ENCODE peak calls at places on chromosomes 12 and 14, in four cellular contexts. H is CD4-positive, alpha-beta T cell; K is Calu3; R is ovary. N is an unnamed sample.

GRCh38 chr14:51490205-51490604 is 161.5 kb upstream of the FRMD6 start:
- DNase-seq in H (no peak), K (no peak), R (no peak), N (peak)

GRCh38 chr12:118188690-118189371 is 52.9 kb downstream of the PEBP1 start:
- DNase-seq in H (no peak), K (no peak), R (peak), N (peak)

GRCh38 chr14:64201931-64202330 is 92.2 kb downstream of the ESR2 start:
- DNase-seq in H (no peak), K (no peak), R (no peak), N (no peak)

GRCh38 chr12:32379667-32380066 is 19.7 kb upstream of the FGD4 start:
- DNase-seq in H (no peak), K (no peak), R (no peak), N (no peak)

GRCh38 chr12:10097521-10097920 is 1.3 kb downstream of the CLEC1A start:
- DNase-seq in H (no peak), K (no peak), R (no peak), N (no peak)

GRCh38 chr14:74504874-74505617 is 11.5 kb downstream of the ISCA2 start:
- DNase-seq in H (no peak), K (no peak), R (no peak), N (no peak)

GRCh38 chr14:61561144-61561543 is 134.2 kb upstream of the HIF1A start:
- DNase-seq in H (no peak), K (no peak), R (no peak), N (peak)

GRCh38 chr12:88870000-88870737 is 289.9 kb upstream of the KITLG start:
- DNase-seq in H (no peak), K (no peak), R (no peak), N (peak)

GRCh38 chr12:105455250-105455649 is 124.8 kb downstream of the C12orf75 start:
- DNase-seq in H (no peak), K (no peak), R (no peak), N (no peak)

GRCh38 chr14:80606347-80606772 is 335.2 kb downstream of the CEP128 start:
- DNase-seq in H (no peak), K (no peak), R (no peak), N (no peak)

GRCh38 chr12:107518868-107519267 is 166.7 kb upstream of the PWP1 start:
- DNase-seq in H (no peak), K (no peak), R (no peak), N (no peak)

GRCh38 chr14:30179381-30180130 is 251.9 kb upstream of the PRKD1 start:
- DNase-seq in H (no peak), K (no peak), R (no peak), N (peak)

GRCh38 chr12:114476159-114476558 is 70.2 kb upstream of the TBX5 start:
- DNase-seq in H (no peak), K (no peak), R (no peak), N (peak)

GRCh38 chr14:20671597-20672283 is 12.6 kb upstream of the RNASE4 start:
- DNase-seq in H (no peak), K (no peak), R (no peak), N (no peak)

GRCh38 chr12:132596016-132596415 is 14.4 kb downstream of the LRCOL1 start:
- DNase-seq in H (no peak), K (no peak), R (no peak), N (peak)

GRCh38 chr14:67856806-67857205 is 37.2 kb downstream of the RAD51B start:
- DNase-seq in H (no peak), K (no peak), R (no peak), N (peak)

GRCh38 chr14:102849522-102850379 is 72.5 kb downstream of the TRAF3 start:
- DNase-seq in H (no peak), K (no peak), R (no peak), N (peak)

GRCh38 chr12:116346222-116346621 is 68.7 kb upstream of the MED13L start:
- DNase-seq in H (no peak), K (no peak), R (peak), N (peak)

GRCh38 chr14:50363734-50364113 is 33.0 kb downstream of the CDKL1 start:
- DNase-seq in H (peak), K (no peak), R (no peak), N (peak)

GRCh38 chr12:130713581-130713991 is 2.5 kb downstream of the RIMBP2 start:
- DNase-seq in H (no peak), K (no peak), R (peak), N (no peak)

GRCh38 chr14:72607386-72608125 is 286.3 kb downstream of the DPF3 start:
- DNase-seq in H (no peak), K (no peak), R (no peak), N (no peak)

GRCh38 chr12:124217508-124217981 is 77.3 kb upstream of the RFLNA start:
- DNase-seq in H (no peak), K (no peak), R (no peak), N (no peak)

GRCh38 chr14:32477406-32477805 is 148.3 kb downstream of the AKAP6 start:
- DNase-seq in H (no peak), K (no peak), R (no peak), N (no peak)

GRCh38 chr14:65303185-65303901 is 109.2 kb upstream of the FUT8 start:
- DNase-seq in H (no peak), K (peak), R (no peak), N (peak)

GRCh38 chr12:42603246-42603645 is 13.7 kb upstream of the PRICKLE1 start:
- DNase-seq in H (no peak), K (no peak), R (no peak), N (no peak)

GRCh38 chr12:45962553-45963325 is 27.6 kb downstream of the SCAF11 start:
- DNase-seq in H (no peak), K (no peak), R (no peak), N (no peak)

DNA sequence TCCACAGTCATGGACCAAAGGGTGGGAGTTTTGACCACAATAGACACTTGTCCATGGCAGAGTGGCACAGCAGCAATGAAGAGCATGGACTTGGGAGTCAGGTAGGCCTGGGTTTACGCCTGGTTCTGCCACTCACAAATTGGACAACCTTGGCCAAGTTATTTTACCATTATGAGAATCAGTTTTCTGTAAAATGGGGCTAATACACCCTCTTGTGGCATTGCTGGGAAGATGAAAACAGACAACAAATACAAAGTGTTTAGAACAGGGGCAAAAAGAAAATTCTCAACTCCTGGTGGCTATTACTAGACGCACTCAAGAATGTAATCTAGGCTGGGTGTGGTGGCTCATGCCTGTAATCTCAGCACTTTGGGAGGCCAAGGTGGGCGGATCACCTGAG is 2.6 kb downstream of the C12orf43 start:
- DNase-seq in H (no peak), K (no peak), R (no peak), N (no peak)
- TF ChIP-seq CTCF in H (no peak), K (no peak), R (no peak), N (no peak)

DNA sequence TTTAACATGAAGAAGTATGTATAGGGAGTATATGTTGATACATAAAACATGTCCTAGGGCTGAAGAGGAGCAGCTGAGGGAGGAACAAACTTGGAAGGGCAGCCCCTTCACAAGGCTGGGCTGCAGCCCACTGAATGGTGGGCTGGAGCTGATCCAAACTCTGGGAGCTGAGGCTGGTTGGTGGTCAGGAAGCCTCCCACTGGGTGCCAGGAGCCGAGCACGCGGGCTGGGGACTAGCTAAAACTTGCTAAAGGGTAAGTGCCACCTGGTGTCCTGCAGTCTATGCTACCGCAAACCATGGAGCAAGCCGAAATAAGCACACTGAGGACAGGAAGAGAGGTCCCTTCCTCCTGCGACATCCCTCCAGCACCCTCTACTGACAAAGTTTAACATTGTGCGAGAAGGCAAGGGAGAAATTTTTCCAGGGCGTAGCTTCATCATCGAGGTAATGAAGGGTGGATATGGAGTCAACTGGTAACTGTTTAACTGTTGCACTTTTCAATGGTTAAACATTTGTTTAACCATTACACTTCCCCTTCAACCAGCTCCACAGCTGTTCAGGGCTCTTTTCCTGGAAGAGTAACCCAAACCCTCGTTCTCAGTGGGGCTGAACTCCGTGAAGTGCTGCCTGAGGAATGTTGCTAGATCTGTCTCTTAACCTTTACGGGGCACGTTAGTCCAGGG is 42.2 kb downstream of the EGLN3 start:
- DNase-seq in H (no peak), K (no peak), R (no peak), N (no peak)
- TF ChIP-seq CTCF in H (no peak), K (no peak), R (no peak), N (no peak)

DNA sequence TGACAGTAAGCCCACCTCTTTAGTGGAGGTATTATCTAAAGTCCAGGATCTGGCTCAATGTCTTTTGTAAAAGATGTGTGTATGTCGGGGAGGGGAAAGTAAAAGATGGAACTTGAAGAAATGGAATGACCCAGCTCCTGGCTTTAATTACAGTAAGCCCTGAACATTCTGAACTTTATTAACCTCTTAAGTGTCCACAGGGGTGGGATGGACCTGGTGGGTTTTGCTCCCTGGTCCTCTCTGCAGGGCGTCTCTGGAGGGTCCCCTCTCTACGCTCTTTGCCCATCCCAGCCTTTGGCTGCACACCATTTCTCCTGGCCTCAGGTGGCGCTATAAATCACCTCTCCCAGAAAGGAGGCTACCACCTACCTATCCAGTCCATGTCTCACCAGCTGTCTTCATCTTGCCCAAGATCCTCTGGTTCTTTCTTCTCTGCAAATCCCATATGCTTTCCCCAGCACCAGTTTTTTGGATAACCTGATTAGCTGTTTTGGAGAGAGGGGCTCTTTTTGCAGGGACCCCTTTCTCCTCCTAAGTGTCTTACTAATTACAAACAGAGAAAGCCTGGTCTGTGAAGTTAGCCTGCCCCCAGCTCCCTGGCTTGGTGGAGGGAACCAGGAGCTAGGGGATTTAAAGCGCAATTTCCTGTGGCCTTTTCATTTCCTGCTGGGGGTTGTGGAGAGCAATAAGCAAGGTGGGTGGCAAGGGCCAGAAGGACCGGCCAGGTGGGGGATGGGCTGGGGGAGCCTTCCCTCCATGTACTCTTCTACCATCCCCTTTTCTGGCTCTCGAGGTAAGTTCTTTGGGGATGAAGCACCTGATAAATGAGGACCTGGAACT is 3.9 kb upstream of the CISTR start:
- DNase-seq in H (no peak), K (no peak), R (no peak), N (no peak)
- TF ChIP-seq CTCF in H (no peak), K (no peak), R (no peak), N (no peak)

DNA sequence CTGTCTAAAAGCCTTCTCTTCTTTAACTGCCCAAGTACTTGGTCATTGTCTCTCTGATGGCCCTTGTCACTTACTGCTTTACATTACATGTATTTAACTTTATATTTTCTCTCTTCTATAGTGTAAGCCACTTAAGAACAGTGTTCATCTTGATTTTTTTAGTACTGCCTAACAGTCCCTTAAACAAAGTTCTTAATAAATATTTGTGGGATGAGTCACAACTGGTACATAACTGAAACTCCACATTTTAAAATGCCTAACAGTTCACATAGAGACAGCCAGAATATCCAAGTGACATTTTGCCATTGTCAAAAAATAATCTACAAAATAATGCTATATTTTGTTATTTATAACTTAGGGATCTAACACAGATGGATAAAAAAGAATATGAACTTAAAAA is 146.6 kb downstream of the STXBP6 start:
- DNase-seq in H (no peak), K (no peak), R (no peak), N (peak)
- TF ChIP-seq CTCF in H (no peak), K (no peak), R (no peak), N (no peak)

DNA sequence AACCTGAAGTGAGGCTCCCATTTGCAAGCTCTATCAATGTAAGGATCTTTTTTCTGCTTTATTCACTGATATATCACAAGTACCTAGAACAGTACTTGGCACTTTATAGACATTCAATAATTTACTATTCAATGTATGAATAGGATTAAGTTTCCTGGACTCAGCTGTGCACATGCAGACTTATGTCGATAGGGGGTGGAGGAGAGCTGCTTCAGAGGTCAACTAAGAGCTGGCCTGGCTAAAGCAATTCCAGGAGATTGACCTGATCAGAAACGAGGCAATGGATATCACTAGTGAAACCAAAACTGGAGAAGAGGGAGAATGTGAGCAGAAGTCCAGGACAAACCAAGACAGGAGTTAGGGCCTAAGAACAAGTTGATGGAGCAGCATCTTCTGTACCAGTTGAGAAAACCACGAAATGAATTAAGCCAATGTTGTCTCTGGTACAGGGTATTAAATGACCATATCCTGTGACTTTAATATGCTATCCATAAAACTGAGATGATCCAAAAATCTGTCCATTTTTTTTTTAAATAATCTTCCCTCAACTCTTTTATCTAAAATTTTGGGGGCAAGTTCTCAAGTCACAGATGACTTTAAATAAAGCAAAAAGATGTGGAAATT is 169.2 kb downstream of the PIK3C2G start:
- DNase-seq in H (no peak), K (peak), R (peak), N (peak)
- TF ChIP-seq CTCF in H (no peak), K (peak), R (no peak), N (peak)

GRCh38 chr14:38210587-38211257 is 3.0 kb downstream of the SSTR1 start:
- DNase-seq in H (no peak), K (no peak), R (no peak), N (peak)
- TF ChIP-seq CTCF in H (no peak), K (no peak), R (no peak), N (peak)

GRCh38 chr14:21863289-21863688 is 189.7 kb upstream of the OR4E1 start:
- DNase-seq in H (no peak), K (no peak), R (no peak), N (no peak)

GRCh38 chr14:21861153-21861552 is 187.5 kb upstream of the OR4E1 start:
- DNase-seq in H (no peak), K (no peak), R (no peak), N (no peak)

DNA sequence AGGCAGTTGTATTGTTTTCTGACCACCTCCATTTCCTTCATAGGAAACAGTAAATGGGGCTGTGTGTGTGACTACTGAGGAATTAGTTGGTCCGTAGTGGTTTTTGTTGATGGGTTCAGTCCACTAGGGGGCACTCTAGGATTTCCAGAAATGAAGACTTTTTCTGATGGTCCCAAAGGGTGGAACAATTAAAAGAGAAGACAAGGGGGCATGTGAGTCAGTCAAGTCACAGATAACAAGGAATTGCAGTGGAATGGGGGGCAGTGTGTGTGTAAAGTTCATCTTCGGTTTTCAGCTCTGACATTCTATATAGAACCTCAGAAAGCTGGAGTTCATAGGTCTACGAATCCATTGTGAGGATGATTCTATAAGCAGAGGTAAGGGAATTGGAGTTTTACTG is 186.6 kb upstream of the OR4E1 start:
- DNase-seq in H (no peak), K (peak), R (no peak), N (no peak)
- TF ChIP-seq CTCF in H (peak), K (peak), R (no peak), N (peak)